ENCODE peak calls at places on chromosome 22, in five cellular contexts. One of them, this sample, is unnamed.

GRCh38 chr22:45544588-45545170 is 42.0 kb downstream of the FBLN1 start:
- DNase-seq in lower lobe of right lung: no peak
- DNase-seq in endothelial cell: no peak
- DNase-seq in pancreas: no peak
- DNase-seq in BJ: no peak
- DNase-seq in this sample: no peak

GRCh38 chr22:31876156-31877035 is 67.9 kb upstream of the YWHAH start:
- DNase-seq in lower lobe of right lung: no peak
- DNase-seq in pancreas: no peak
- DNase-seq in endothelial cell: no peak
- DNase-seq in BJ: peak; percentile 18
- DNase-seq in this sample: no peak

GRCh38 chr22:47854226-47854625 is 1091.8 kb downstream of the TBC1D22A start:
- DNase-seq in pancreas: no peak
- DNase-seq in BJ: no peak
- DNase-seq in endothelial cell: no peak
- DNase-seq in lower lobe of right lung: no peak
- DNase-seq in this sample: no peak

GRCh38 chr22:47172771-47173534 is 410.5 kb downstream of the TBC1D22A start:
- DNase-seq in pancreas: no peak
- DNase-seq in endothelial cell: no peak
- DNase-seq in lower lobe of right lung: peak; percentile 30
- DNase-seq in BJ: no peak
- DNase-seq in this sample: no peak

GRCh38 chr22:39815882-39816395 is 77.6 kb downstream of the ENTHD1 start:
- DNase-seq in endothelial cell: no peak
- DNase-seq in lower lobe of right lung: no peak
- DNase-seq in pancreas: no peak
- DNase-seq in BJ: no peak
- DNase-seq in this sample: no peak

GRCh38 chr22:39148727-39149535 is 3.5 kb downstream of the CBX7 start:
- DNase-seq in endothelial cell: no peak
- DNase-seq in pancreas: no peak
- DNase-seq in BJ: no peak
- DNase-seq in lower lobe of right lung: no peak
- DNase-seq in this sample: no peak

GRCh38 chr22:45053094-45053493 is 43.3 kb upstream of the PHF21B start:
- DNase-seq in lower lobe of right lung: no peak
- DNase-seq in BJ: no peak
- DNase-seq in endothelial cell: no peak
- DNase-seq in pancreas: no peak
- DNase-seq in this sample: no peak

GRCh38 chr22:49923445-49923844 is 5.0 kb downstream of the CRELD2 start:
- DNase-seq in endothelial cell: no peak
- DNase-seq in pancreas: no peak
- DNase-seq in lower lobe of right lung: no peak
- DNase-seq in BJ: no peak
- DNase-seq in this sample: no peak

GRCh38 chr22:49332691-49333090 is 495.0 kb downstream of the BRD1 start:
- DNase-seq in endothelial cell: no peak
- DNase-seq in lower lobe of right lung: peak; percentile 10
- DNase-seq in BJ: no peak
- DNase-seq in pancreas: no peak
- DNase-seq in this sample: no peak

DNA sequence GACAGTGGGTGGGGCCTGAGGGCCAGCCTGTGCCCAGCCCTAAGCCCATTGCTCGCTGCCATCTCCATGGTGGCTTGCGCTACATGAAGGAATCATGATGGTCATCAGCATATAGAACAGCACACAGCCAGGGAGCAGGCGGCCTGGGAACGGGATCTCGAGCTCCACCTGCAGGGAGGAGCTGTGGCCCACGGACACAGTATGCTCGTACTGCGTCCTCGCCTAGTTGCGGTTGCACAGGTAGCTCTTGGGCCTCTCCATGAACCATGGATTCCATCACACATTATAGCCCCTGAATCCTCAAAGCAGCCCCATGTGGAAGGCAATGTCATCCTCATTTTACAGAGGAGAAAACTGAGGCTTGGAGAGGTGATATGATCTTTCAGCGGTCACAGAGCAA is 15.1 kb downstream of the SEC14L4 start:
- DNase-seq in lower lobe of right lung: peak; percentile 46
- DNase-seq in pancreas: no peak
- DNase-seq in endothelial cell: no peak
- DNase-seq in BJ: no peak
- DNase-seq in this sample: no peak
- TF ChIP-seq CTCF in lower lobe of right lung: no peak
- TF ChIP-seq CTCF in pancreas: no peak
- TF ChIP-seq CTCF in endothelial cell: no peak
- TF ChIP-seq CTCF in BJ: peak; percentile 37
- TF ChIP-seq CTCF in this sample: peak; percentile 17

GRCh38 chr22:27885977-27886842 is 32.8 kb downstream of the PITPNB start:
- DNase-seq in endothelial cell: peak; percentile 36
- DNase-seq in lower lobe of right lung: no peak
- DNase-seq in BJ: no peak
- DNase-seq in pancreas: no peak
- DNase-seq in this sample: peak; percentile 58

GRCh38 chr22:27883656-27884350 is 35.3 kb downstream of the PITPNB start:
- DNase-seq in lower lobe of right lung: no peak
- DNase-seq in BJ: no peak
- DNase-seq in pancreas: no peak
- DNase-seq in endothelial cell: no peak
- DNase-seq in this sample: no peak

GRCh38 chr22:27888310-27888709 is 30.7 kb downstream of the PITPNB start:
- DNase-seq in BJ: no peak
- DNase-seq in lower lobe of right lung: no peak
- DNase-seq in endothelial cell: no peak
- DNase-seq in pancreas: no peak
- DNase-seq in this sample: no peak

GRCh38 chr22:27892064-27892463 is 27.0 kb downstream of the PITPNB start:
- DNase-seq in pancreas: no peak
- DNase-seq in lower lobe of right lung: no peak
- DNase-seq in BJ: no peak
- DNase-seq in endothelial cell: no peak
- DNase-seq in this sample: no peak

GRCh38 chr22:27886843-27887151 is 32.3 kb downstream of the PITPNB start:
- DNase-seq in lower lobe of right lung: no peak
- DNase-seq in pancreas: no peak
- DNase-seq in BJ: no peak
- DNase-seq in endothelial cell: no peak
- DNase-seq in this sample: no peak
- TF ChIP-seq CTCF in lower lobe of right lung: no peak
- TF ChIP-seq CTCF in pancreas: no peak
- TF ChIP-seq CTCF in BJ: no peak
- TF ChIP-seq CTCF in endothelial cell: peak; percentile 13
- TF ChIP-seq CTCF in this sample: no peak

DNA sequence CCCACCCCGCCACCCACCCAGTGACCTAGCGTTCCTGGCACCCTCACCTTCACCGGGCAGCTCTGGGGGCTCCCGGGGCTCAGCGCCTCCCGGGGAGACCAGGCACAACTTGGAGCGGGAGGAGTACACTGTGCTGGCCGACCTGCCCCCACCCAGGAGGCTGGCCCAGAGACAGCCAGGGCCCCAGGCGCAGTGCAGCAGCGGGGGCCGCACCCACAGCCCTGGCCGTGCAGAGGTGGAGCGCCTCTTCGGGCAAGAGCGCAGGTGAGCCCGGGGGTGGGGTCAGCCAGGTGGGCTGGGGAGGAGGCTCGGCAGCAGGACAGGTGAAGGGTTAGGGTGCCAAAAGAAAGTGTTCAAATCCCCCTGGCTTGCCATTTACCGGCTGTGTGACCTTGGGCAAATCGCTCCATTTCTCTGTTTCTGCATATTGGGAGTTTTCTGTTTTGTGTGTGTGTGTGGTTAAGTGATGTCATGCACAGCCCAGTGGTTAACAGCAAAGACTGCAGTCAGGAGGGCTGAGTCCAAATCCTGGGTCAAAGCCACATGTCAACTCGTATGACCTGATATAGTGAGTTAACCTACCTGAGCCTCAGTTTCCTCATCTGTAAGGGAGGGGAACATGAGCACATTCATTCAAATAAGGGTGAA is 29.5 kb downstream of the TRIOBP start:
- DNase-seq in BJ: no peak
- DNase-seq in lower lobe of right lung: no peak
- DNase-seq in pancreas: no peak
- DNase-seq in endothelial cell: no peak
- DNase-seq in this sample: no peak
- TF ChIP-seq CTCF in BJ: peak; percentile 21
- TF ChIP-seq CTCF in lower lobe of right lung: no peak
- TF ChIP-seq CTCF in pancreas: no peak
- TF ChIP-seq CTCF in endothelial cell: no peak
- TF ChIP-seq CTCF in this sample: peak; percentile 12

DNA sequence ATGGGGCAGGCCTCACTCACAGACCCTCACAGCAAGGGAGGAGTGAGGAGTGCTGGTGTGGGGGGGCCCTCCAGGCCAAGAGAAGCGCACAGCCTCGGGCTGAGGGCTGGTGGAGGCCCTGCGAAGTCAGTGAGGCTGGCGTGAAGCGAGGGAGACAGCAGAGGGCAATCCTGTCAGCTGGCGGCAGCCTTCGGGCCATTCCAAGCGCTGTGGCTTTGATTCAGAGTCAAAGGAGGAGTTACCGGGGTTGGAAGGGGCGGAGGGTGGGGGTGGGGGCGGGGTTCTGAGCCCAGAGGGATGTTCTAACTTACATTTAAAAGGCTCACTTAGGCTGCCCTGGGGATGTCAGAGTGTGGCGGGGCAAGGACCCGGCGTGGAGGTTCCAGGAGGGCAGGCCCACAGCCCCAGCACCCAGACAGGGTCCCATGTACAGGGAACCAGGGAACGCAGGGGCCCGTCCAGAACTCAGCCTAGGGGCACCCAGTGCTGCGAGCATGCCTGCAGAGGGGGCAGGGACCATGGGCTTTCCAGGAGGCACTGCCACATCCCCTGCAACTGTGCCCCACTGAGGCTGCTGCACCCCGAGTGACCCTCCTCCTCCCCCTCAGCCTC is 39.5 kb upstream of the TTLL12 start:
- DNase-seq in endothelial cell: no peak
- DNase-seq in pancreas: no peak
- DNase-seq in BJ: no peak
- DNase-seq in lower lobe of right lung: no peak
- DNase-seq in this sample: no peak
- TF ChIP-seq CTCF in endothelial cell: no peak
- TF ChIP-seq CTCF in pancreas: no peak
- TF ChIP-seq CTCF in BJ: peak; percentile 35
- TF ChIP-seq CTCF in lower lobe of right lung: no peak
- TF ChIP-seq CTCF in this sample: peak; percentile 20

GRCh38 chr22:19753996-19754700 is 6.4 kb upstream of the TBX1 start:
- DNase-seq in endothelial cell: no peak
- DNase-seq in BJ: no peak
- DNase-seq in pancreas: no peak
- DNase-seq in lower lobe of right lung: no peak
- DNase-seq in this sample: no peak

GRCh38 chr22:19754701-19755144 is 5.9 kb upstream of the TBX1 start:
- DNase-seq in BJ: no peak
- DNase-seq in endothelial cell: no peak
- DNase-seq in pancreas: no peak
- DNase-seq in lower lobe of right lung: no peak
- DNase-seq in this sample: no peak

GRCh38 chr22:19755145-19755710 is 5.3 kb upstream of the TBX1 start:
- DNase-seq in BJ: no peak
- DNase-seq in pancreas: no peak
- DNase-seq in lower lobe of right lung: no peak
- DNase-seq in endothelial cell: no peak
- DNase-seq in this sample: no peak

GRCh38 chr22:19751497-19752245 is 8.9 kb upstream of the TBX1 start:
- DNase-seq in lower lobe of right lung: no peak
- DNase-seq in pancreas: no peak
- DNase-seq in BJ: no peak
- DNase-seq in endothelial cell: no peak
- DNase-seq in this sample: no peak

GRCh38 chr22:19753090-19753842 is 7.3 kb upstream of the TBX1 start:
- DNase-seq in endothelial cell: no peak
- DNase-seq in lower lobe of right lung: no peak
- DNase-seq in pancreas: no peak
- DNase-seq in BJ: no peak
- DNase-seq in this sample: no peak
- TF ChIP-seq CTCF in endothelial cell: no peak
- TF ChIP-seq CTCF in lower lobe of right lung: no peak
- TF ChIP-seq CTCF in pancreas: no peak
- TF ChIP-seq CTCF in BJ: peak; percentile 4
- TF ChIP-seq CTCF in this sample: peak; percentile 29